ENCODE peak calls at places on chromosome 2, in eight cellular contexts. Q is HuH-7, L is retinal pigment epithelial cell, V is dorsolateral prefrontal cortex, U is T1000, O is DMS153, D is right cardiac atrium, H is NCI-H1105. I is an unnamed sample.

GRCh38 chr2:215499330-215499729 is 63.5 kb upstream of the FN1 start:
- DNase-seq in D (no peak), H (no peak), O (no peak), U (no peak), L (no peak), Q (no peak), V (no peak), I (no peak)

GRCh38 chr2:61434314-61434713 is 36.6 kb downstream of the USP34 start:
- DNase-seq in L (no peak), O (no peak), H (no peak), Q (no peak), D (no peak), U (no peak), V (no peak), I (no peak)

GRCh38 chr2:183347969-183348368 is 223.7 kb downstream of the NUP35 start:
- DNase-seq in O (no peak), V (no peak), H (no peak), D (no peak), U (no peak), Q (no peak), L (no peak), I (no peak)

GRCh38 chr2:2664989-2665833 is 334.1 kb upstream of the MYT1L start:
- DNase-seq in O (no peak), U (no peak), H (no peak), D (no peak), L (peak), V (no peak), Q (no peak), I (no peak)

GRCh38 chr2:106282816-106283215 is 88.7 kb upstream of the UXS1 start:
- DNase-seq in L (no peak), D (no peak), Q (no peak), U (no peak), O (no peak), V (no peak), H (no peak), I (no peak)

GRCh38 chr2:101793277-101793969 is 95.9 kb downstream of the MAP4K4 start:
- DNase-seq in Q (no peak), V (peak), U (no peak), H (peak), D (no peak), L (no peak), O (no peak), I (no peak)

GRCh38 chr2:44801676-44802408 is 139.7 kb upstream of the SIX3 start:
- DNase-seq in V (no peak), H (no peak), Q (no peak), L (no peak), O (no peak), U (no peak), D (no peak), I (no peak)

GRCh38 chr2:177783091-177783490 is 289.5 kb downstream of the PDE11A start:
- DNase-seq in H (no peak), O (no peak), V (no peak), D (no peak), Q (no peak), U (no peak), L (no peak), I (no peak)

GRCh38 chr2:234975611-234976010 is 23.8 kb downstream of the SH3BP4 start:
- DNase-seq in O (no peak), D (no peak), H (no peak), L (no peak), V (no peak), Q (no peak), U (no peak), I (no peak)

GRCh38 chr2:80304522-80304878 is at the start of gene LRRTM1:
- DNase-seq in U (no peak), Q (peak), L (no peak), D (peak), H (no peak), V (peak), O (no peak), I (no peak)

I was measured in NCI-H510A treated with DMSO at 0.1 percent for 48 hours.